ENCODE peak calls at places on chromosome 5, in six cellular contexts. A is heart right ventricle, X is left ventricle myocardium inferior, L is tibial artery, E is spleen, N is NT2/D1. F is an unnamed sample. For H3K4me1, the result is how much of the 10 kb centered on the place peaks cover.

GRCh38 chr5:147534172-147534951 is 24.5 kb upstream of the DPYSL3 start:
- DNase-seq in A (no peak), X (no peak), L (no peak), E (no peak), N (no peak), F (no peak)

GRCh38 chr5:91487420-91487819 is 104.3 kb upstream of the ARRDC3 start:
- DNase-seq in A (no peak), X (no peak), L (no peak), E (no peak), N (peak), F (no peak)

GRCh38 chr5:109876941-109877669 is 187.4 kb downstream of the MAN2A1 start:
- DNase-seq in A (no peak), X (no peak), L (no peak), E (no peak), N (no peak), F (peak)

GRCh38 chr5:59100875-59101274 is 518.0 kb downstream of the RAB3C start:
- DNase-seq in A (no peak), X (no peak), L (no peak), E (no peak), N (no peak), F (no peak)

GRCh38 chr5:110321117-110321516 is 405.4 kb downstream of the TMEM232 start:
- DNase-seq in A (no peak), X (no peak), L (no peak), E (no peak), N (no peak), F (no peak)

GRCh38 chr5:157933005-157933404 is 74.1 kb upstream of the CLINT1 start:
- DNase-seq in A (no peak), X (no peak), L (no peak), E (no peak), N (no peak), F (no peak)

GRCh38 chr5:29218138-29218537 is 1975.3 kb upstream of the CDH6 start:
- DNase-seq in A (no peak), X (no peak), L (no peak), E (no peak), N (no peak), F (no peak)

GRCh38 chr5:101102506-101102905 is 199.4 kb upstream of the ST8SIA4 start:
- DNase-seq in A (no peak), X (no peak), L (no peak), E (no peak), N (no peak), F (no peak)

GRCh38 chr5:4533457-4534105 is 606.5 kb upstream of the ADAMTS16 start:
- DNase-seq in A (no peak), X (no peak), L (no peak), E (no peak), N (no peak), F (no peak)
- H3K4me1 ChIP-seq in A (under half), X (under half), L (under half), E (under half), N (under half), F (under half)

GRCh38 chr5:107598958-107599357 is 71.8 kb downstream of the EFNA5 start:
- DNase-seq in A (no peak), X (no peak), L (no peak), E (no peak), N (no peak), F (no peak)
- H3K4me1 ChIP-seq in A (under half), X (half or more), L (under half), E (under half), N (under half), F (under half)

GRCh38 chr5:116686438-116686837 is 111.8 kb upstream of the SEMA6A start:
- DNase-seq in A (no peak), X (no peak), L (no peak), E (no peak), N (no peak), F (no peak)

GRCh38 chr5:116675628-116675910 is 100.9 kb upstream of the SEMA6A start:
- DNase-seq in A (no peak), X (no peak), L (no peak), E (no peak), N (no peak), F (no peak)

GRCh38 chr5:116685931-116686330 is 111.3 kb upstream of the SEMA6A start:
- DNase-seq in A (no peak), X (no peak), L (no peak), E (no peak), N (no peak), F (no peak)

GRCh38 chr5:116685069-116685468 is 110.4 kb upstream of the SEMA6A start:
- DNase-seq in A (no peak), X (no peak), L (no peak), E (no peak), N (no peak), F (no peak)

DNA sequence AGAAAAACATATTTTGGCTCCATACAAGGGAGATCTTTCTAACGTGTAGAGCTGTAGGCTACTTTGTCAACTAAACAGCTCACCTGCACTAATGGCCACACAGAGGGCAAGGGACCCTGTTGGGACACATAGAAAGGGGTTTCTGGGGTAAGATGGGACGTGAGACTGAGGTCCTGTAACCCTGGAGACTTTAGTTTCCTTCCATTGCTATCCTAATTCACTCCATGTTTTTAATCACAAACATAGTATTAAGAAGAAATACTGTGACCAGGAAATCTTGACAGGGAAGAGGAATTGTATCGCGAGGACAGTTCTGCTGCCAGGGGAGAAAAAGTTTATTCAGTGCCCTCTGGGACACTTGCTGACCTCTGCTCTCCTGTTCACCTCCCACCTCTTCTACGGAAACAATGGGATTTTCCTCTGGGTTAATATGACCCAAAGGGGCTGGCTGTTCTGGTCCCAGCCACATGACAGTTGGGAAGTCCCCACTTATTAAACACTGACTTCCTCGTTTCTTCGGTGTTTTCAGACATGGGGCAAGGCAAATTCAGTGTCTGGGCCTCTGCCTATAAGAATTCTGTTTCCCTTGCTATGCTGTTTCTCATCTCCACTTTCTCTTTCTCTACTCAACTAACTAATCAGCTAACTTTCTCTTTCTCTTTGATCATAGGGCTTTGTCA is 106.9 kb upstream of the SEMA6A start:
- DNase-seq in A (no peak), X (no peak), L (no peak), E (no peak), N (no peak), F (no peak)
- H3K4me1 ChIP-seq in A (under half), X (under half), L (under half), E (under half), N (under half), F (under half)

GRCh38 chr5:84274585-84275468 is 109.9 kb downstream of the EDIL3 start:
- DNase-seq in A (peak), X (peak), L (no peak), E (no peak), N (no peak), F (no peak)
- H3K4me1 ChIP-seq in A (under half), X (under half), L (under half), E (under half), N (under half), F (under half)